ENCODE peak calls at places on chromosomes 11 and 22, in six cellular contexts. K, H, O, N, S and F are unnamed samples.

GRCh38 chr11:44057340-44057739 is 8.7 kb upstream of the ACCS start:
- DNase-seq in K (no peak), H (no peak), O (no peak), N (no peak), S (no peak), F (no peak)

GRCh38 chr22:46251266-46251665 is 1.2 kb upstream of the CDPF1 start:
- DNase-seq in K (no peak), H (no peak), O (no peak), N (no peak), S (peak), F (no peak)

GRCh38 chr22:21022955-21023614 is 8.1 kb downstream of the P2RX6 start:
- DNase-seq in K (no peak), H (no peak), O (no peak), N (no peak), S (peak), F (no peak)

GRCh38 chr11:10450451-10451398 is 4.3 kb upstream of the AMPD3 start:
- DNase-seq in K (peak), H (peak), O (peak), N (peak), S (no peak), F (peak)

GRCh38 chr11:28627690-28628255 is 519.6 kb downstream of the METTL15 start:
- DNase-seq in K (no peak), H (no peak), O (no peak), N (no peak), S (no peak), F (no peak)

GRCh38 chr11:26150046-26150445 is 181.9 kb upstream of the ANO3 start:
- DNase-seq in K (no peak), H (no peak), O (no peak), N (no peak), S (no peak), F (no peak)

GRCh38 chr11:88179141-88179540 is 3.9 kb upstream of the RAB38 start:
- DNase-seq in K (no peak), H (no peak), O (no peak), N (no peak), S (no peak), F (no peak)

GRCh38 chr11:110655967-110656366 is 56.3 kb downstream of the ARHGAP20 start:
- DNase-seq in K (no peak), H (no peak), O (no peak), N (no peak), S (no peak), F (no peak)

GRCh38 chr22:20584872-20585639 is 77.6 kb downstream of the MED15 start:
- DNase-seq in K (no peak), H (peak), O (no peak), N (no peak), S (no peak), F (no peak)

GRCh38 chr11:44310198-44310455 is 188 bp upstream of the ALX4 start:
- DNase-seq in K (no peak), H (no peak), O (no peak), N (no peak), S (no peak), F (no peak)

GRCh38 chr11:23995891-23996290 is 501.0 kb upstream of the LUZP2 start:
- DNase-seq in K (no peak), H (no peak), O (no peak), N (no peak), S (no peak), F (no peak)

GRCh38 chr11:44949160-44950035 is 1.3 kb downstream of the TP53I11 start:
- DNase-seq in K (no peak), H (peak), O (no peak), N (no peak), S (peak), F (peak)

GRCh38 chr11:44623321-44623715 is 57.9 kb downstream of the CD82 start:
- DNase-seq in K (no peak), H (no peak), O (no peak), N (no peak), S (no peak), F (no peak)

GRCh38 chr22:29716814-29717213 is 3.0 kb upstream of the CABP7 start:
- DNase-seq in K (peak), H (no peak), O (no peak), N (peak), S (peak), F (peak)

GRCh38 chr11:124656759-124657627 is 16.5 kb downstream of the SIAE start:
- DNase-seq in K (no peak), H (peak), O (no peak), N (no peak), S (no peak), F (no peak)

GRCh38 chr11:115916596-115916995 is 412.4 kb upstream of the CADM1 start:
- DNase-seq in K (no peak), H (no peak), O (no peak), N (no peak), S (no peak), F (no peak)

GRCh38 chr11:92340839-92341238 is 116.2 kb downstream of the FAT3 start:
- DNase-seq in K (peak), H (peak), O (no peak), N (no peak), S (peak), F (peak)

GRCh38 chr11:15199693-15200092 is 85.0 kb downstream of the INSC start:
- DNase-seq in K (no peak), H (no peak), O (no peak), N (no peak), S (no peak), F (peak)

GRCh38 chr11:32341676-32342613 is 93.4 kb downstream of the WT1 start:
- DNase-seq in K (no peak), H (no peak), O (no peak), N (no peak), S (no peak), F (no peak)

GRCh38 chr11:96303067-96303466 is 39.9 kb downstream of the MAML2 start:
- DNase-seq in K (no peak), H (no peak), O (no peak), N (no peak), S (peak), F (no peak)

GRCh38 chr11:71198823-71199165 is 53.6 kb downstream of the SHANK2 start:
- DNase-seq in K (no peak), H (no peak), O (no peak), N (no peak), S (no peak), F (no peak)

GRCh38 chr11:69209936-69210659 is 54.4 kb downstream of the SMIM38 start:
- DNase-seq in K (peak), H (no peak), O (no peak), N (no peak), S (peak), F (no peak)
- TF ChIP-seq JUND in K (no peak), H (no peak), O (no peak), N (no peak), S (peak), F (no peak)

DNA sequence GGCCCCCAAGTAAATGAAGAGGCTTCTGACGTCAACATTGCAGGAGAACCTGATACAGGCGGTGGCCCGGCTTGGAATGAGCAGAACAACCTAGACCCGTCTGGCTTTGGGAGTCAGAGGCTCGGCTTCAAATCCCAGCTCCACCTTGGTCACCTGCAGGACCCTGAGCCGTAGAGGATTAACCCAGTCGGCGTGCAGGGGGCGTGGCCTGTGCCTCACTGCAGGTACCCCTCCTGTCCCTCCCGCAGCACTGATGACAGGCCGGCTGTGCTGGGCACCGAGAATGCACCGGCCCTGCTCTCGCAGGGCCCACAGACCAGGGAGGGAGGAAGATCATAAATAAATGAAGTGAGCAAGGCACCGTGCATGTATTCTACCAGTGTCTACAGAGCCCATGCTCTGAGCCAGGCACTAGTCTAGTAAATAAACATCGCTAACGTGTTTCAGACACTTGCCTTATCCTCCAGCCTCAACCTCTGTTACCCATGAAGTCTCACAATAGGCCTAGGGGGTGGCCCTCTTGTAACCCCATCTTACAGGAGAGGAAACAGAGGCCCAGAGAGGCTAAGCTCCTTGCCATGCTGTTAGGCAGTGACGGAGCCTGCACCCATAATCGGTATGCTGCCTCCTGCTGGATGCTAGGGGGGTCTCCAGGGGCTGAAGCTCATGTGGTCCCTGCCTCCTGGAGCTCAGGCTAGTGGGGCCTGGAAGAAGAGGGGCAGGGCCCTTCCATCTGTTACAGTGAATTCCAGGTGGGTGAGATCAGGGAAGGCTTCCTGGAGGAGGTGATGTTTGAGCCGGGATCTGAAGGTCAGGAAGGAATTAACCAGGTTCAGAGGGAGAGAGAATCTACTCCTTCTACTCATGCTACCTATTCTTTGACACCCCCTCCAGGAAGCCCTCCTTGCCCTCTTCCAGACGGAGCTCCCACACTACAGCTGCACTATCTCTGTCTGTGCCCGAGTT is 53.4 kb downstream of the RTL6 start:
- DNase-seq in K (no peak), H (peak), O (peak), N (no peak), S (no peak), F (no peak)
- TF ChIP-seq JUND in K (no peak), H (no peak), O (no peak), N (no peak), S (no peak), F (no peak)

GRCh38 chr11:93652161-93652597 is 9.3 kb upstream of the CEP295 start:
- DNase-seq in K (peak), H (peak), O (no peak), N (no peak), S (peak), F (no peak)
- TF ChIP-seq JUND in K (no peak), H (no peak), O (no peak), N (no peak), S (no peak), F (no peak)

GRCh38 chr11:46659908-46660307 is 40.5 kb downstream of the ARHGAP1 start:
- DNase-seq in K (no peak), H (no peak), O (no peak), N (no peak), S (no peak), F (no peak)
- TF ChIP-seq JUND in K (no peak), H (no peak), O (no peak), N (no peak), S (no peak), F (no peak)

GRCh38 chr22:25172153-25172552 is 27.5 kb upstream of the CRYBB3 start:
- DNase-seq in K (peak), H (peak), O (no peak), N (peak), S (no peak), F (peak)
- TF ChIP-seq JUND in K (no peak), H (no peak), O (no peak), N (no peak), S (no peak), F (no peak)

GRCh38 chr11:99268895-99269294 is 248.1 kb downstream of the CNTN5 start:
- DNase-seq in K (no peak), H (no peak), O (no peak), N (no peak), S (no peak), F (no peak)
- TF ChIP-seq JUND in K (no peak), H (no peak), O (no peak), N (no peak), S (no peak), F (no peak)

GRCh38 chr11:94563848-94564442 is 3.2 kb upstream of the PIWIL4 start:
- DNase-seq in K (no peak), H (no peak), O (no peak), N (no peak), S (peak), F (no peak)

GRCh38 chr11:94558932-94559331 is 8.2 kb upstream of the PIWIL4 start:
- DNase-seq in K (no peak), H (no peak), O (no peak), N (no peak), S (peak), F (no peak)

GRCh38 chr11:94558468-94558867 is 8.7 kb upstream of the PIWIL4 start:
- DNase-seq in K (no peak), H (no peak), O (no peak), N (no peak), S (no peak), F (no peak)

GRCh38 chr11:94567181-94567670 is at the start of gene PIWIL4:
- DNase-seq in K (no peak), H (no peak), O (no peak), N (no peak), S (peak), F (no peak)

GRCh38 chr11:94563176-94563847 is 3.9 kb upstream of the PIWIL4 start:
- DNase-seq in K (no peak), H (no peak), O (no peak), N (no peak), S (peak), F (peak)
- TF ChIP-seq JUND in K (no peak), H (peak), O (no peak), N (no peak), S (peak), F (no peak)

DNA sequence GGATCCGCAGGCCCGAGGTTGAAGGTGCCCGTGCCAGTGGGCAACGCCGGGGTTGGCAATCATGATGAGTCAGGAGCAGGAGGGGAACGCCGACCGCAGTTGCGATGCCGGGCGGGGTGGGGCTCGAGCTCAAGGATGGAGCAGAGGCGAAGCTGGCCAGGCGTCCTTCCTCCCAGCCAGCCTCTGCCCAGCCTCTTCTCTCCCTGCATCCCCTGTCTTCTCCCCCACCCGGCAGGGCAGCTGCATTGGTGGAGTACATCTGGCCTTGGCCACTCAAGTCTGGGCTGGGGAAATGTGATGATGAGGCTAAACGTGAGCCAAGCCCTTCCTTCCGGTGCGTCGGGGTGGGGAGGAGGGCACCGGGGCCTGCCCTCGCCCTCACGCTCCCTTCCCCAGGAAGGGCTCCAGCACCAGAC is 3.9 kb downstream of the IFITM10 start:
- DNase-seq in K (no peak), H (peak), O (no peak), N (no peak), S (no peak), F (no peak)
- TF ChIP-seq JUND in K (no peak), H (no peak), O (no peak), N (no peak), S (no peak), F (no peak)

GRCh38 chr11:14184548-14184947 is 174.4 kb downstream of the RRAS2 start:
- DNase-seq in K (peak), H (no peak), O (no peak), N (no peak), S (no peak), F (no peak)
- TF ChIP-seq JUND in K (no peak), H (no peak), O (no peak), N (no peak), S (no peak), F (no peak)

GRCh38 chr11:2142762-2143202 is 3.6 kb upstream of the IGF2 start:
- DNase-seq in K (no peak), H (no peak), O (no peak), N (no peak), S (no peak), F (no peak)
- TF ChIP-seq JUND in K (no peak), H (no peak), O (no peak), N (no peak), S (no peak), F (no peak)